ENCODE peak calls at places on chromosomes 16 and 17, in eight cellular contexts. S, Q, R, L, A, E, G and N are unnamed samples.

GRCh38 chr16:50354629-50355456 is 13.9 kb downstream of the BRD7 start:
- DNase-seq in S (no peak), Q (no peak), R (no peak), L (no peak), A (no peak), E (no peak), G (no peak), N (no peak)

GRCh38 chr17:2954898-2955445 is 108.4 kb downstream of the OR1D5 start:
- DNase-seq in S (peak; percentile 97), Q (no peak), R (no peak), L (no peak), A (no peak), E (peak; percentile 98), G (no peak), N (no peak)

GRCh38 chr17:64466019-64466735 is 17.3 kb downstream of the MILR1 start:
- DNase-seq in S (no peak), Q (no peak), R (no peak), L (no peak), A (no peak), E (no peak), G (no peak), N (no peak)

GRCh38 chr17:81040791-81041337 is 5.9 kb downstream of the BAIAP2 start:
- DNase-seq in S (no peak), Q (no peak), R (no peak), L (no peak), A (no peak), E (peak; percentile 37), G (no peak), N (peak; percentile 48)

GRCh38 chr17:15381707-15382106 is 40.3 kb upstream of the TEKT3 start:
- DNase-seq in S (peak; percentile 42), Q (no peak), R (no peak), L (no peak), A (no peak), E (no peak), G (no peak), N (no peak)

GRCh38 chr16:17658881-17659280 is 188.1 kb upstream of the XYLT1 start:
- DNase-seq in S (no peak), Q (no peak), R (no peak), L (no peak), A (no peak), E (no peak), G (no peak), N (no peak)

GRCh38 chr17:50056217-50056960 is 479 bp downstream of the ITGA3 start:
- DNase-seq in S (peak; percentile 69), Q (peak; percentile 71), R (peak; percentile 71), L (no peak), A (peak; percentile 68), E (peak; percentile 45), G (no peak), N (peak; percentile 82)

GRCh38 chr16:2771496-2772402 is 5.3 kb downstream of the ELOB start:
- DNase-seq in S (no peak), Q (no peak), R (no peak), L (no peak), A (no peak), E (no peak), G (no peak), N (no peak)

GRCh38 chr17:53135969-53136368 is 686.8 kb upstream of the KIF2B start:
- DNase-seq in S (no peak), Q (no peak), R (no peak), L (no peak), A (no peak), E (no peak), G (no peak), N (no peak)

GRCh38 chr16:87054856-87055255 is 262.3 kb downstream of the C16orf95 start:
- DNase-seq in S (no peak), Q (no peak), R (no peak), L (no peak), A (no peak), E (no peak), G (no peak), N (no peak)

GRCh38 chr17:77405867-77406513 is 265.2 kb downstream of the SEC14L1 start:
- DNase-seq in S (no peak), Q (no peak), R (no peak), L (no peak), A (no peak), E (no peak), G (no peak), N (no peak)
- H3K4me3 ChIP-seq in S (no peak overlapping the region), Q (no peak overlapping the region), R (no peak overlapping the region), L (no peak overlapping the region), A (no peak overlapping the region), E (no peak overlapping the region), G (peak overlapping the region; percentile 49), N (no peak overlapping the region)

DNA sequence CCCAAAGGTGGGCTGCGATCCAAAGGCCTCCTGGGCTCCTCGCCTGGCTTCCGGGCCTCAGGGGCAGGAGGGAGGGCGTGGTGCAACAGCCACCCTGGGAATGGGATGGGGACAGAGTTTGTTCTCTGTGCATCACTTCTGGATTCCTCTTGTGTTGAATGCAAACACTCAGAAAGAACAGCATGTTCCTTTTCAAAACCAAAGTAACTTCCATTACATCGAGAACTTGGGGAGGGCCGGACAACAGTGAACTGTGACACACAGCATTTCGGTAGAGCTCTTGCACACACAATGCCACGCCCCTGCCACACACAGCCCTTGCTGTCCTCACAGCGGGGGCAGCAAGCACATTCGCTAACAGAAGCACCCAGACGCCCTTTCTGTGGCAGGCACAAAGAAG is 36.1 kb upstream of the FASN start:
- DNase-seq in S (no peak), Q (peak; percentile 29), R (no peak), L (peak; percentile 53), A (no peak), E (no peak), G (no peak), N (peak; percentile 89)
- TF ChIP-seq POLR2A in S (no peak), Q (no peak), R (no peak), L (no peak), A (peak; percentile 35), E (no peak), G (no peak), N (no peak)

GRCh38 chr16:85612191-85612800 is 826 bp upstream of the GSE1 start:
- DNase-seq in S (peak; percentile 85), Q (peak; percentile 87), R (peak; percentile 90), L (peak; percentile 90), A (peak; percentile 88), E (peak; percentile 91), G (no peak), N (peak; percentile 95)
- H3K4me1 ChIP-seq in S (peaks cover 21% of the 10 kb centered on the region), Q (peaks cover 81% of the 10 kb centered on the region), R (peaks cover 9% of the 10 kb centered on the region), L (peaks cover 50% of the 10 kb centered on the region), A (no peaks in the 10 kb centered on the region), E (peaks cover 39% of the 10 kb centered on the region), G (peaks cover 48% of the 10 kb centered on the region), N (peaks cover 71% of the 10 kb centered on the region)

DNA sequence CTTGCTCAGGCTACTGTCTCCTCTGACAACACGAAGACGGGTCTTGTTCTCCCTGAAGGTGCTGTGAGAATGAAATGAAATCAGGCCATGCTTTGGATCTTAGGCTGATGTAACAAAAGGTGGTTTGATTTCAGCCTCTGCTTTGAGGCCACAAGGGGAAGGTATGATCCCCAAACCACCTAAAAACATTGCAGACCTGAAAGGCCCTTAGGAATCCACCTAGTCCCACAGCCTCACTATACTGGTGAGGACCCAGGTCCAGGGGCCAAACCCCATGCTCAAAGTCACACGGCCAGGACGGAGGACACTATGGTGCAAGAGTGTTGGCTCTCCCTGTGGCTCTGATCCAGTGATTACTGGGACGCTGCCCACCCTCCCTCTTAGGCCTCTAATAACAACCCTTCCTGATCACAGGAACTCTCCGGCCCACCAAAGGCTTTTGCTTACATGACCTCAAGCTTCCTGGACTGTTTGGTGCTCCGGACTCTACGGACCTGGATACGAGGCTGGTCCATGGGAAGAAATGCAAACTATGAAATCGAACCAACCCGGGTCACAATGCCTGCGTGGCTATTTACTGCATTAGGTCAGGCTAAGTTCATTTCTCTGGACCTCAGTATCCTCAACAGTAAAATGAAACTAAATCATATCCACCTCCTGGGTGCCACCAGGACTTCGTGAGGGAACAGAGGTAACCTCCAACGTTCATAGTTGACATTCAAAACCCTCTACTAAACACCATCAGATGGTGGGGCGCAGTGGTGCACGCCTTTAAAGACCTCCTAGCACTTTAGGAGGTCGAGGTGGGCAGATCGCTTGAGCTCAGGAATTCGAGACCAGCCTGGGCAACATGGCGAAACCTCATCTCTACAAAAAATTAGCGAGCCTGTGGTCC is 1.5 kb downstream of the TRIM25 start:
- DNase-seq in S (no peak), Q (peak; percentile 33), R (peak; percentile 47), L (peak; percentile 72), A (peak; percentile 81), E (peak; percentile 57), G (no peak), N (peak; percentile 45)
- H3K4me3 ChIP-seq in S (peak overlapping the region; percentile 92), Q (peak overlapping the region; percentile 75), R (peak overlapping the region; percentile 93), L (peak overlapping the region; percentile 68), A (peak overlapping the region; percentile 82), E (peak overlapping the region; percentile 96), G (peak overlapping the region; percentile 93), N (peak overlapping the region; percentile 72)

GRCh38 chr16:85913141-85913601 is 14.2 kb downstream of the IRF8 start:
- DNase-seq in S (no peak), Q (no peak), R (no peak), L (no peak), A (no peak), E (no peak), G (no peak), N (no peak)
- TF ChIP-seq POLR2A in S (no peak), Q (no peak), R (no peak), L (no peak), A (no peak), E (no peak), G (no peak), N (no peak)